ENCODE peak calls at places on chromosomes 1 and 21, in nine cellular contexts. R is cardiac fibroblast, H is coronary artery, K is esophagus muscularis mucosa, X is tibial nerve, T is fibroblast of pulmonary artery, I is GM10248, A is nephron progenitor cell, Q is fibroblast of villous mesenchyme. W is an unnamed sample.

GRCh38 chr1:165144757-165145397 is 211.6 kb downstream of the LMX1A start:
- DNase-seq in A (peak), R (peak), I (peak), Q (peak), H (no peak), T (peak), K (no peak), X (peak), W (peak)

GRCh38 chr1:114153051-114153620 is 533 bp downstream of the SYT6 start:
- DNase-seq in T (no peak), A (no peak), R (no peak), H (no peak), I (no peak), Q (no peak), K (no peak), X (no peak), W (no peak)

GRCh38 chr1:178566187-178566586 is 53.3 kb downstream of the TEX35 start:
- DNase-seq in T (peak), R (no peak), A (no peak), H (no peak), K (no peak), I (no peak), X (no peak), Q (no peak), W (no peak)

GRCh38 chr1:154344977-154345837 is 19.9 kb downstream of the ATP8B2 start:
- DNase-seq in Q (peak), I (no peak), H (no peak), K (no peak), X (no peak), A (peak), R (peak), T (peak), W (no peak)

GRCh38 chr1:200351826-200352549 is 57.8 kb downstream of the ZNF281 start:
- DNase-seq in I (peak), H (no peak), R (peak), K (no peak), Q (peak), X (peak), T (peak), A (no peak), W (no peak)

GRCh38 chr21:10539956-10540355 is 18.6 kb downstream of the TPTE start:
- DNase-seq in R (no peak), T (no peak), A (no peak), K (no peak), I (no peak), Q (no peak), H (no peak), X (no peak), W (no peak)

GRCh38 chr1:41811978-41812852 is 106.5 kb downstream of the HIVEP3 start:
- DNase-seq in X (peak), H (no peak), R (peak), I (peak), K (no peak), T (peak), A (peak), Q (peak), W (no peak)

GRCh38 chr1:38009088-38009840 is 3.3 kb upstream of the UTP11 start:
- DNase-seq in I (no peak), X (no peak), Q (no peak), R (peak), A (no peak), T (peak), H (no peak), K (no peak), W (no peak)

GRCh38 chr21:28311776-28312175 is 680.9 kb downstream of the LTN1 start:
- DNase-seq in K (no peak), R (no peak), I (no peak), A (no peak), X (no peak), T (no peak), H (no peak), Q (no peak), W (no peak)

GRCh38 chr1:206464456-206464964 is 5.8 kb upstream of the IKBKE start:
- DNase-seq in X (peak), I (no peak), T (peak), R (peak), H (no peak), K (no peak), A (no peak), Q (peak), W (no peak)

GRCh38 chr1:165444897-165445370 is at the start of gene RXRG:
- DNase-seq in K (no peak), H (no peak), X (peak), Q (peak), T (no peak), R (peak), I (no peak), A (peak), W (no peak)

GRCh38 chr1:227733309-227733705 is 1.8 kb downstream of the JMJD4 start:
- DNase-seq in K (no peak), H (no peak), Q (no peak), R (no peak), X (no peak), T (no peak), I (no peak), A (no peak), W (no peak)

GRCh38 chr1:227734546-227734857 is 600 bp downstream of the JMJD4 start:
- DNase-seq in Q (no peak), A (no peak), R (no peak), I (no peak), H (no peak), T (no peak), X (no peak), K (no peak), W (no peak)

GRCh38 chr1:227736814-227737432 is 1.7 kb downstream of the SNAP47 start:
- DNase-seq in X (no peak), K (no peak), H (no peak), I (no peak), T (no peak), A (no peak), R (no peak), Q (no peak), W (no peak)

GRCh38 chr1:227733751-227734545 is 1.2 kb downstream of the JMJD4 start:
- DNase-seq in T (no peak), K (no peak), H (no peak), R (no peak), I (no peak), A (no peak), X (no peak), Q (no peak), W (no peak)

GRCh38 chr1:227734858-227735780 is at the start of the genes JMJD4 and SNAP47:
- DNase-seq in X (peak), I (peak), R (peak), A (peak), K (peak), Q (peak), T (peak), H (peak), W (peak)
- TF ChIP-seq CTCF in X (no peak), I (no peak), R (no peak), A (no peak), K (peak), Q (no peak), T (no peak), H (no peak), W (no peak)

GRCh38 chr21:34670962-34671348 is 2.2 kb downstream of the CLIC6 start:
- DNase-seq in I (peak), T (no peak), H (no peak), R (no peak), A (no peak), Q (no peak), X (no peak), K (no peak), W (no peak)
- TF ChIP-seq CTCF in I (peak), T (no peak), H (no peak), R (no peak), A (no peak), Q (no peak), X (no peak), K (no peak), W (peak)

GRCh38 chr21:39788383-39788782 is 43.4 kb downstream of the IGSF5 start:
- DNase-seq in I (no peak), X (peak), H (peak), K (peak), T (peak), A (peak), R (peak), Q (peak), W (peak)
- TF ChIP-seq CTCF in I (no peak), X (peak), H (peak), K (peak), T (peak), A (peak), R (peak), Q (peak), W (peak)

GRCh38 chr1:198605426-198605825 is 33.4 kb upstream of the PTPRC start:
- DNase-seq in X (no peak), R (no peak), T (no peak), K (no peak), H (no peak), A (peak), I (no peak), Q (no peak), W (no peak)

GRCh38 chr1:198600906-198601305 is 37.9 kb upstream of the PTPRC start:
- DNase-seq in T (no peak), R (no peak), K (no peak), X (no peak), H (no peak), I (no peak), Q (no peak), A (no peak), W (no peak)

GRCh38 chr1:198604973-198605372 is 33.9 kb upstream of the PTPRC start:
- DNase-seq in A (no peak), T (no peak), Q (no peak), H (no peak), I (no peak), R (no peak), X (no peak), K (no peak), W (no peak)

GRCh38 chr1:198599749-198600148 is 39.1 kb upstream of the PTPRC start:
- DNase-seq in K (no peak), X (no peak), H (no peak), R (no peak), Q (no peak), T (no peak), A (no peak), I (no peak), W (no peak)

DNA sequence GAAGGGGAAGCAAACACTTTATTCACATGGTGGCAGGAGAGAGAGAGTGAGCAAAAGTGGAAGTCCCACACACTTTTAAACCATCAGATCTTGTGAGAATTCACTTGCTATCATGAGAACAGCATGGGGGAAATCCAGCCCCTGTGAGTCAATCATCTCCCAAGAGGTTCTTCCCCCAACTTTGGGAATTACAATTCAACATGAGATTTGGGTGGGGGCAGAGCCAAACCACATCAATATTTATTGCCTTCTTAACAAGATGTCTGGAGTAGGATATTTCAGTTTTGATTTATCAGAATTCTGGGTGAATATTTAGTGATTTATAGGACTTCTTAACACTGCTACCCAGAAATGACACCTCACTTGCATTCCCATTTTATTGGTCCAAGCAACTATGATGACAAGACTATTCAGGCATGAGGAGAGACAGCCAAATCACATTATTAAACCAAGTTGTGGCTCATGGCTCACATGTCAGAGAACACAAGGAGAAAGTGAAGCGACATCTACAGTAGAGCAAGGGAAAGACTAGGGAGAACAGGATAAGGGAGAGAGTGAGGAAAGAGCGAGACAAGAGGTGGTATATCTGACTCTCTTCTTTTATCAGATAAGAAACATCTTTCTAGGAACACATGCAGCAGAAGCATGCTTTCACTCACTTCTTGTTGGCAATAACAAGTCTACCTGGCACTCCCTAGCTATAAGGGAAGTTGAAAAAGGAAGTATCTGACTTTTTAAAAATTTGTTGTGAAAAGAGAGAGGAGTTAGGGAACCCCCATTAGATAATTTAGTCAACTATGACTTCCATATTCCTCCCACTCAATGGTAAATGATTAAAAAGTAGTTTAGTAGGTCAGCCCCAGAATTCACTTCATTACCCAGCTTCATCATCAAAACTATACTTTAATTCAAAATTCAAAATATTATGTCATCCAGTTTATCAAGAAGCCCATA is 36.6 kb upstream of the PTPRC start:
- DNase-seq in I (no peak), H (no peak), K (no peak), X (no peak), Q (no peak), T (no peak), A (no peak), R (no peak), W (no peak)
- TF ChIP-seq CTCF in I (no peak), H (no peak), K (no peak), X (no peak), Q (no peak), T (no peak), A (no peak), R (no peak), W (no peak)

GRCh38 chr1:150536836-150537731 is 12.1 kb upstream of the ADAMTSL4 start:
- DNase-seq in Q (no peak), A (no peak), I (no peak), K (no peak), H (no peak), R (no peak), X (no peak), T (no peak), W (no peak)

GRCh38 chr1:150532860-150533259 is 16.3 kb upstream of the ADAMTSL4 start:
- DNase-seq in R (no peak), H (no peak), I (no peak), A (no peak), Q (no peak), K (no peak), T (no peak), X (no peak), W (no peak)

GRCh38 chr1:150534002-150534401 is 15.2 kb upstream of the ADAMTSL4 start:
- DNase-seq in Q (no peak), A (no peak), I (no peak), X (no peak), R (no peak), H (no peak), T (no peak), K (no peak), W (no peak)

GRCh38 chr1:150535511-150536281 is 13.5 kb upstream of the ADAMTSL4 start:
- DNase-seq in T (no peak), Q (peak), X (no peak), R (peak), H (no peak), I (no peak), A (no peak), K (no peak), W (no peak)

DNA sequence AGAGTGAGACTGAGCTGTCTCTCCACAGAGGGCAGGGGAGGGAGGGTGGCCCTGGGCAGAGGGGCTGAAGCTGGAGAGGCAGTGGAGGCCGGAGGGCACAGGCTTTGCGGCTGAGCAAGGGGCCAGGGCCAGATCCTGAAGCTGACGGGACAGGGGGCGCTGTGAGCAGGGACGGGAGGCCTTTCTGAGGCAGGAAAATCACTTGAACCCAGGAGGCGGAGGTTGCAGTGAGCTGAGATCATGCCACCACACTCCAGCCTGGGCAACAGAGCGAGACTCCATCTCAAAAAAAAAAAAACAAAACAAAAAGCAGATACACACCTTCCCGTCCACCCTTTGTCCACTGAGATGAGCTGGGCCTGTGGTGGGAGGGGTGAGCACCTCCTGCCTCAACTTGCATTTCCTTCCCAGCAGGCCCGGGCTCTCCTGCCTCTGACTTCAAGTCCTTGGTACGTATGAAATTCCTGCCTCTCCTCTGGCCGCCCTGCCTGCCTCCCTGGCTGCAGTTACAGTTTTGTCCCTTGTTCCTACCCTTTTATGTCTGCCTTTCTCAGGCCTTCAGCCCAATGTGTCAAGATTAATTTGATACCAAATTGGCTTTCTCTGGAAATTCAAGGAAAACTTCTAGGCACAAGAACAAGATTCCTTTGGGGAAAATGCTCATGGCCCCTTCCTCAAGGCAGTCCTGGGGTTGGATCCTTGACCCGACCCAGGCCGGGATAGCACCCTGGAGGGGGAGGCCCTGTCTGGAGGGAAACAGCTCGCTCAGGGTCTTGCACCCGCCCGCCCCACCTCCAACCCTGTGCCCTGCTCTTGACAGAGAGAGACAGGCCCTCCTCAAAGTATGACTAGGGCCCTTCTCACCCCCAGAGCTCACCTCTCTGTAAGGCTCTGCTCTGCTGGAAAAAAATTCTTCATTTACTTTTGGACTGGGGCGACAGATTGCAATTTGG is 11.2 kb upstream of the ADAMTSL4 start:
- DNase-seq in K (peak), I (no peak), T (peak), Q (peak), A (no peak), H (no peak), X (no peak), R (peak), W (no peak)
- TF ChIP-seq CTCF in K (no peak), I (no peak), T (peak), Q (peak), A (no peak), H (no peak), X (no peak), R (no peak), W (no peak)

W was measured in type B pancreatic cell.